ENCODE peak calls at places on chromosomes 13 and 19, in four cellular contexts. One of them, this sample, is unnamed.

GRCh38 chr19:49875801-49876421 is 1.2 kb downstream of the AKT1S1 start:
- DNase-seq in HepG2: peak; percentile 51
- DNase-seq in K562: peak; percentile 58
- DNase-seq in SK-N-SH: peak; percentile 82
- DNase-seq in this sample: no peak

GRCh38 chr19:36771275-36772231 is 1.1 kb downstream of the ZNF850 start:
- DNase-seq in HepG2: peak; percentile 85
- DNase-seq in K562: peak; percentile 80
- DNase-seq in SK-N-SH: peak; percentile 75
- DNase-seq in this sample: peak; percentile 26

GRCh38 chr19:36379510-36379819 is 464 bp upstream of the ZFP14 start:
- DNase-seq in HepG2: no peak
- DNase-seq in K562: no peak
- DNase-seq in SK-N-SH: no peak
- DNase-seq in this sample: no peak

GRCh38 chr19:56840452-56841193 is at the start of the genes PEG3 and ZIM2:
- DNase-seq in HepG2: peak; percentile 85
- DNase-seq in K562: no peak
- DNase-seq in SK-N-SH: peak; percentile 76
- DNase-seq in this sample: no peak

GRCh38 chr13:51635137-51635878 is 51.0 kb downstream of the WDFY2 start:
- DNase-seq in HepG2: no peak
- DNase-seq in K562: no peak
- DNase-seq in SK-N-SH: peak; percentile 46
- DNase-seq in this sample: no peak

GRCh38 chr19:47518139-47518538 is 3.3 kb upstream of the NAPA start:
- DNase-seq in HepG2: no peak
- DNase-seq in K562: no peak
- DNase-seq in SK-N-SH: no peak
- DNase-seq in this sample: peak; percentile 90

GRCh38 chr19:3494051-3494450 is 6.4 kb downstream of the DOHH start:
- DNase-seq in HepG2: no peak
- DNase-seq in K562: peak; percentile 91
- DNase-seq in SK-N-SH: peak; percentile 87
- DNase-seq in this sample: no peak

GRCh38 chr13:113090806-113091205 is 14.8 kb upstream of the F7 start:
- DNase-seq in HepG2: no peak
- DNase-seq in K562: no peak
- DNase-seq in SK-N-SH: no peak
- DNase-seq in this sample: no peak

GRCh38 chr13:50762969-50763568 is 80.4 kb downstream of the DLEU7 start:
- DNase-seq in HepG2: no peak
- DNase-seq in K562: no peak
- DNase-seq in SK-N-SH: no peak
- DNase-seq in this sample: no peak

GRCh38 chr13:30133554-30133912 is 173.8 kb downstream of the KATNAL1 start:
- DNase-seq in HepG2: no peak
- DNase-seq in K562: peak; percentile 47
- DNase-seq in SK-N-SH: no peak
- DNase-seq in this sample: no peak

GRCh38 chr19:41699968-41700323 is 8.5 kb upstream of the CEACAM5 start:
- DNase-seq in HepG2: no peak
- DNase-seq in K562: no peak
- DNase-seq in SK-N-SH: no peak
- DNase-seq in this sample: no peak

GRCh38 chr19:47778954-47779351 is 450 bp downstream of the SELENOW start:
- DNase-seq in HepG2: no peak
- DNase-seq in K562: peak; percentile 49
- DNase-seq in SK-N-SH: peak; percentile 48
- DNase-seq in this sample: no peak

GRCh38 chr19:3509566-3509989 is 3.5 kb downstream of the FZR1 start:
- DNase-seq in HepG2: no peak
- DNase-seq in K562: no peak
- DNase-seq in SK-N-SH: no peak
- DNase-seq in this sample: no peak

GRCh38 chr19:1079566-1080111 is 12.7 kb downstream of the ARHGAP45 start:
- DNase-seq in HepG2: no peak
- DNase-seq in K562: no peak
- DNase-seq in SK-N-SH: peak; percentile 89
- DNase-seq in this sample: no peak

GRCh38 chr19:44687898-44688297 is 11.1 kb upstream of the CEACAM16 start:
- DNase-seq in HepG2: no peak
- DNase-seq in K562: no peak
- DNase-seq in SK-N-SH: no peak
- DNase-seq in this sample: no peak

GRCh38 chr19:35903550-35904179 is 1.3 kb downstream of the HCST start:
- DNase-seq in HepG2: peak; percentile 52
- DNase-seq in K562: peak; percentile 80
- DNase-seq in SK-N-SH: peak; percentile 75
- DNase-seq in this sample: peak; percentile 84

GRCh38 chr13:27211771-27212364 is 39.5 kb upstream of the RPL21 start:
- DNase-seq in HepG2: no peak
- DNase-seq in K562: no peak
- DNase-seq in SK-N-SH: no peak
- DNase-seq in this sample: no peak

GRCh38 chr13:95301947-95302386 is 716 bp upstream of the ABCC4 start:
- DNase-seq in HepG2: no peak
- DNase-seq in K562: peak; percentile 50
- DNase-seq in SK-N-SH: peak; percentile 79
- DNase-seq in this sample: no peak

GRCh38 chr19:16330811-16331690 is 6.4 kb downstream of the KLF2 start:
- DNase-seq in HepG2: no peak
- DNase-seq in K562: no peak
- DNase-seq in SK-N-SH: no peak
- DNase-seq in this sample: no peak

GRCh38 chr19:51702103-51702753 is 9.1 kb downstream of the SPACA6 start:
- DNase-seq in HepG2: no peak
- DNase-seq in K562: peak; percentile 93
- DNase-seq in SK-N-SH: peak; percentile 54
- DNase-seq in this sample: no peak

GRCh38 chr13:32164622-32165268 is 133.2 kb downstream of the FRY start:
- DNase-seq in HepG2: peak; percentile 69
- DNase-seq in K562: peak; percentile 54
- DNase-seq in SK-N-SH: peak; percentile 46
- DNase-seq in this sample: peak; percentile 11

GRCh38 chr13:26497991-26498423 is 59.5 kb upstream of the WASF3 start:
- DNase-seq in HepG2: no peak
- DNase-seq in K562: no peak
- DNase-seq in SK-N-SH: no peak
- DNase-seq in this sample: no peak

GRCh38 chr13:50948576-50948975 is 39.0 kb downstream of the RNASEH2B start:
- DNase-seq in HepG2: no peak
- DNase-seq in K562: no peak
- DNase-seq in SK-N-SH: no peak
- DNase-seq in this sample: no peak

GRCh38 chr19:1503925-1504430 is 8.8 kb downstream of the ADAMTSL5 start:
- DNase-seq in HepG2: no peak
- DNase-seq in K562: no peak
- DNase-seq in SK-N-SH: no peak
- DNase-seq in this sample: no peak

GRCh38 chr13:110780410-110780809 is 66.9 kb downstream of the ING1 start:
- DNase-seq in HepG2: no peak
- DNase-seq in K562: no peak
- DNase-seq in SK-N-SH: no peak
- DNase-seq in this sample: no peak

GRCh38 chr19:34408421-34408820 is 4.2 kb downstream of the PDCD2L start:
- DNase-seq in HepG2: no peak
- DNase-seq in K562: no peak
- DNase-seq in SK-N-SH: no peak
- DNase-seq in this sample: no peak

GRCh38 chr13:42392706-42393572 is 121.0 kb downstream of the AKAP11 start:
- DNase-seq in HepG2: no peak
- DNase-seq in K562: no peak
- DNase-seq in SK-N-SH: no peak
- DNase-seq in this sample: no peak

GRCh38 chr13:113625965-113626661 is 31.9 kb downstream of the ATP4B start:
- DNase-seq in HepG2: no peak
- DNase-seq in K562: no peak
- DNase-seq in SK-N-SH: no peak
- DNase-seq in this sample: no peak

GRCh38 chr13:76973920-76974617 is 17.8 kb upstream of the CLN5 start:
- DNase-seq in HepG2: no peak
- DNase-seq in K562: no peak
- DNase-seq in SK-N-SH: no peak
- DNase-seq in this sample: no peak

GRCh38 chr13:97369269-97369893 is 64.6 kb upstream of the RAP2A start:
- DNase-seq in HepG2: no peak
- DNase-seq in K562: no peak
- DNase-seq in SK-N-SH: no peak
- DNase-seq in this sample: no peak

GRCh38 chr19:45117167-45117594 is 24.2 kb downstream of the PPP1R37 start:
- DNase-seq in HepG2: no peak
- DNase-seq in K562: peak; percentile 61
- DNase-seq in SK-N-SH: no peak
- DNase-seq in this sample: peak; percentile 73

GRCh38 chr13:30022796-30023195 is 172.4 kb upstream of the UBL3 start:
- DNase-seq in HepG2: no peak
- DNase-seq in K562: no peak
- DNase-seq in SK-N-SH: no peak
- DNase-seq in this sample: no peak

GRCh38 chr19:8608858-8609209 is 1.7 kb downstream of the ADAMTS10 start:
- DNase-seq in HepG2: no peak
- DNase-seq in K562: no peak
- DNase-seq in SK-N-SH: no peak
- DNase-seq in this sample: no peak

GRCh38 chr13:94057618-94058017 is 421.9 kb downstream of the DCT start:
- DNase-seq in HepG2: no peak
- DNase-seq in K562: no peak
- DNase-seq in SK-N-SH: peak; percentile 29
- DNase-seq in this sample: no peak

GRCh38 chr19:19274146-19274545 is 1.0 kb upstream of the TM6SF2 start:
- DNase-seq in HepG2: no peak
- DNase-seq in K562: no peak
- DNase-seq in SK-N-SH: peak; percentile 19
- DNase-seq in this sample: no peak

DNA sequence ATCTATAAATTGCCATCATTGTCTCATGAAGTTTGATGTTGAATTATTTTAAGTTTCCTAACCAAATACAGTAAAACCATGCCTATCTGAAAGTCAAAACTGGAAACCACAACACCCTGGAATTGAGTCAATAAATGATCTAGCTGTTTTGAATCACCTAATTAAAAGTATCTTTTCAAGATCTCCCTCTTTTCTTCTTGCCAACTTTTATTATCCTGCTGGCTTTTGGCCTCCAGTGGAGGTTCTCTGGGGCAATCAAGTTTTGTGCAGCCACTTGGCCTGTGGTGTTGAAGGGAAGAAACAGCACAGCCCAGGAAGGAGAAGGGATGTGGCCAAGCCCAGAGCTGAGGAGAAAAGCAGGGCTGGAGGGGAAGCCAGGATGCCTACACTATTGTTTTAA is 255.4 kb downstream of the COG6 start:
- DNase-seq in HepG2: no peak
- DNase-seq in K562: no peak
- DNase-seq in SK-N-SH: no peak
- DNase-seq in this sample: no peak
- TF ChIP-seq FOXM1 in HepG2: no peak
- TF ChIP-seq FOXM1 in K562: no peak
- TF ChIP-seq FOXM1 in SK-N-SH: peak; percentile 29
- TF ChIP-seq FOXM1 in this sample: no peak

DNA sequence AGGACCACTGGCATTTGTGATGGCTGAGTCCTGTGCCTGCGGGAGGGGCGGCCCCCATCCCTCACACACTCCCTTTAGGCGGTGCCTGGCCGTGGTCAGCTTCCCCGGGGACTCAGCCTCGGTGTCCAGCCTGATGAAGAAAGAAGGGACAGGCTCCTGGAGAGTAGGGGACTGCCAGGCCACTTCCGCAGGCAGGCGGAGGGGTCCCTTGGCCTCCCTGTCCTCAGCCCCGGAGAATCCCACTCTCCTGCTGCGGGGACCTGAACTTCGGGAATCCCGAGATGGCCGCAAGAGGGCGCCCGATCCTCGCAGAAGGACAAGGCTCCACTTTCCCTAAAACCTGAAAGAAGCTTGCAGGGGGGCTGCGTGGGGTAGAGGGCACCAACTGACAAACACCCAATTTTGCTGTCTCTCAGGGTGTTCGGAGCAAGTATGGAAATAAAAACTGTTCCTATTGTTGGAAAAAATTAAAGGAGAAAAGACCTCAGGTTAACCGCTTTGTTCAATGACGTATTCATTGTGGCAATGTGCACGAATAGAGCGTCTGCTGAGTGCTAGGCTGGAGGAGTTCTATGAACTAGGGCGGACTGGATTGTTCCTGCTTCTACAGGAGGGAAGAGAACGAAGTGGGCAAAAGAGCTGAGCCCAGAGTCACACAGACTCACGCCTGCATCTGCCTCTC is 297.3 kb downstream of the ZNF536 start:
- DNase-seq in HepG2: peak; percentile 30
- DNase-seq in K562: peak; percentile 47
- DNase-seq in SK-N-SH: peak; percentile 83
- DNase-seq in this sample: no peak
- TF ChIP-seq GABPA in HepG2: no peak
- TF ChIP-seq GABPA in K562: no peak
- TF ChIP-seq GABPA in SK-N-SH: no peak
- TF ChIP-seq GABPA in this sample: no peak

GRCh38 chr19:13717194-13717643 is 47.1 kb upstream of the MRI1 start:
- DNase-seq in HepG2: no peak
- DNase-seq in K562: peak; percentile 86
- DNase-seq in SK-N-SH: no peak
- DNase-seq in this sample: no peak
- TF ChIP-seq FOXM1 in HepG2: no peak
- TF ChIP-seq FOXM1 in K562: no peak
- TF ChIP-seq FOXM1 in SK-N-SH: no peak
- TF ChIP-seq FOXM1 in this sample: no peak

GRCh38 chr13:99873141-99873540 is 98.4 kb downstream of the ZIC5 start:
- DNase-seq in HepG2: no peak
- DNase-seq in K562: no peak
- DNase-seq in SK-N-SH: no peak
- DNase-seq in this sample: no peak

GRCh38 chr13:99868767-99869166 is 102.8 kb downstream of the ZIC5 start:
- DNase-seq in HepG2: no peak
- DNase-seq in K562: no peak
- DNase-seq in SK-N-SH: no peak
- DNase-seq in this sample: no peak

GRCh38 chr13:99871249-99871898 is 100.2 kb downstream of the ZIC5 start:
- DNase-seq in HepG2: no peak
- DNase-seq in K562: no peak
- DNase-seq in SK-N-SH: no peak
- DNase-seq in this sample: no peak

GRCh38 chr13:99869830-99870229 is 101.7 kb downstream of the ZIC5 start:
- DNase-seq in HepG2: no peak
- DNase-seq in K562: no peak
- DNase-seq in SK-N-SH: no peak
- DNase-seq in this sample: no peak

GRCh38 chr13:99870541-99870940 is 101.0 kb downstream of the ZIC5 start:
- DNase-seq in HepG2: no peak
- DNase-seq in K562: no peak
- DNase-seq in SK-N-SH: no peak
- DNase-seq in this sample: no peak
- TF ChIP-seq GABPA in HepG2: no peak
- TF ChIP-seq GABPA in K562: no peak
- TF ChIP-seq GABPA in SK-N-SH: no peak
- TF ChIP-seq GABPA in this sample: no peak